ENCODE peak calls at places on chromosomes 7 and 10, in ten cellular contexts. K is activated naive CD8-positive, alpha-beta T cell treated with anti-CD3 and anti-CD28 coated beads, Interleukin-2, amount 50 U/mL, for 16 hours; B is fibroblast of the conjunctiva; A is brain microvascular endothelial cell; N is GM13976; I is caudate nucleus; Z is D341Med; J is neural crest cell; R is AG08395; C is lower leg skin. Y is an unnamed sample.

GRCh38 chr7:48295572-48295971 is 124.3 kb downstream of the ABCA13 start:
- DNase-seq in K (no peak), B (no peak), A (peak), N (no peak), I (no peak), Z (no peak), J (no peak), R (no peak), C (no peak), Y (no peak)

GRCh38 chr7:22730921-22731654 is 4.1 kb downstream of the IL6 start:
- DNase-seq in K (no peak), B (peak), A (peak), N (no peak), I (no peak), Z (no peak), J (no peak), R (peak), C (no peak), Y (peak)

GRCh38 chr10:16828731-16829175 is 11.5 kb upstream of the RSU1 start:
- DNase-seq in K (no peak), B (no peak), A (peak), N (no peak), I (no peak), Z (no peak), J (no peak), R (peak), C (no peak), Y (peak)

GRCh38 chr10:42943025-42943818 is 133.6 kb upstream of the RET start:
- DNase-seq in K (no peak), B (no peak), A (no peak), N (no peak), I (no peak), Z (no peak), J (no peak), R (no peak), C (no peak), Y (no peak)

GRCh38 chr10:119113805-119114732 is 10.2 kb downstream of the DENND10 start:
- DNase-seq in K (no peak), B (peak), A (peak), N (no peak), I (no peak), Z (no peak), J (no peak), R (peak), C (no peak), Y (no peak)

GRCh38 chr7:150992833-150993302 is 2.1 kb downstream of the NOS3 start:
- DNase-seq in K (no peak), B (no peak), A (no peak), N (no peak), I (no peak), Z (peak), J (peak), R (peak), C (no peak), Y (peak)

GRCh38 chr10:106872176-106872575 is 292.3 kb downstream of the SORCS1 start:
- DNase-seq in K (no peak), B (no peak), A (no peak), N (no peak), I (no peak), Z (no peak), J (no peak), R (no peak), C (no peak), Y (no peak)

GRCh38 chr10:131852823-131853609 is 47.8 kb upstream of the PPP2R2D start:
- DNase-seq in K (no peak), B (no peak), A (no peak), N (no peak), I (no peak), Z (no peak), J (no peak), R (no peak), C (no peak), Y (no peak)

GRCh38 chr10:131148270-131148669 is 163.3 kb downstream of the TCERG1L start:
- DNase-seq in K (no peak), B (no peak), A (no peak), N (no peak), I (no peak), Z (no peak), J (no peak), R (no peak), C (no peak), Y (no peak)

GRCh38 chr7:35334511-35334910 is 80.6 kb upstream of the TBX20 start:
- DNase-seq in K (no peak), B (no peak), A (peak), N (no peak), I (no peak), Z (no peak), J (no peak), R (no peak), C (no peak), Y (peak)

GRCh38 chr10:77974396-77975074 is 48.0 kb upstream of the DLG5 start:
- DNase-seq in K (no peak), B (peak), A (peak), N (no peak), I (no peak), Z (no peak), J (peak), R (no peak), C (no peak), Y (peak)

GRCh38 chr10:95395947-95396449 is 105.2 kb upstream of the PDLIM1 start:
- DNase-seq in K (no peak), B (no peak), A (no peak), N (no peak), I (no peak), Z (peak), J (no peak), R (no peak), C (no peak), Y (no peak)

GRCh38 chr10:3787001-3787400 is 2.0 kb upstream of the KLF6 start:
- DNase-seq in K (no peak), B (no peak), A (no peak), N (no peak), I (no peak), Z (no peak), J (no peak), R (no peak), C (no peak), Y (no peak)

GRCh38 chr10:129586897-129587443 is 119.9 kb downstream of the MGMT start:
- DNase-seq in K (no peak), B (no peak), A (no peak), N (no peak), I (no peak), Z (no peak), J (no peak), R (no peak), C (no peak), Y (peak)

GRCh38 chr7:20798081-20798693 is 11.5 kb upstream of the SP8 start:
- DNase-seq in K (no peak), B (no peak), A (no peak), N (peak), I (no peak), Z (peak), J (peak), R (peak), C (no peak), Y (peak)

GRCh38 chr7:641269-641671 is 85.2 kb upstream of the DNAAF5 start:
- DNase-seq in K (no peak), B (no peak), A (no peak), N (no peak), I (no peak), Z (peak), J (no peak), R (no peak), C (no peak), Y (peak)

GRCh38 chr7:126574838-126575250 is 677.9 kb downstream of the GRM8 start:
- DNase-seq in K (no peak), B (no peak), A (peak), N (no peak), I (no peak), Z (no peak), J (no peak), R (no peak), C (no peak), Y (peak)

Y was measured in DMS53.